ENCODE peak calls at places on chromosome 13, in nine cellular contexts. One of them, this sample, is unnamed.
A peak's percentile ranks its signal among the peaks of the same experiment; 100 is the strongest.

GRCh38 chr13:66915596-66916185 is 314.4 kb downstream of the PCDH9 start:
- DNase-seq in tibial nerve: no peak
- DNase-seq in prostate gland: no peak
- DNase-seq in NB4: no peak
- DNase-seq in heart left ventricle: no peak
- DNase-seq in transverse colon: no peak
- DNase-seq in breast epithelium: no peak
- DNase-seq in H1: no peak
- DNase-seq in vagina: no peak
- DNase-seq in this sample: no peak

GRCh38 chr13:87122551-87122950 is 548.6 kb upstream of the SLITRK5 start:
- DNase-seq in heart left ventricle: no peak
- DNase-seq in NB4: peak; percentile 55
- DNase-seq in tibial nerve: no peak
- DNase-seq in breast epithelium: no peak
- DNase-seq in H1: no peak
- DNase-seq in transverse colon: no peak
- DNase-seq in vagina: no peak
- DNase-seq in prostate gland: no peak
- DNase-seq in this sample: no peak

GRCh38 chr13:76737526-76737925 is 148.7 kb downstream of the KCTD12 start:
- DNase-seq in transverse colon: no peak
- DNase-seq in tibial nerve: no peak
- DNase-seq in heart left ventricle: no peak
- DNase-seq in NB4: no peak
- DNase-seq in H1: no peak
- DNase-seq in prostate gland: no peak
- DNase-seq in breast epithelium: no peak
- DNase-seq in vagina: no peak
- DNase-seq in this sample: no peak

GRCh38 chr13:46866150-46866549 is 30.7 kb downstream of the HTR2A start:
- DNase-seq in tibial nerve: no peak
- DNase-seq in H1: no peak
- DNase-seq in heart left ventricle: peak; percentile 13
- DNase-seq in breast epithelium: no peak
- DNase-seq in vagina: no peak
- DNase-seq in transverse colon: peak; percentile 11
- DNase-seq in NB4: peak; percentile 98
- DNase-seq in prostate gland: no peak
- DNase-seq in this sample: peak; percentile 50

GRCh38 chr13:101985321-101985720 is 416.5 kb downstream of the FGF14 start:
- DNase-seq in transverse colon: no peak
- DNase-seq in prostate gland: no peak
- DNase-seq in tibial nerve: no peak
- DNase-seq in H1: no peak
- DNase-seq in breast epithelium: no peak
- DNase-seq in vagina: no peak
- DNase-seq in NB4: no peak
- DNase-seq in heart left ventricle: no peak
- DNase-seq in this sample: no peak

GRCh38 chr13:98285852-98286594 is 109.0 kb upstream of the RNF113B start:
- DNase-seq in tibial nerve: no peak
- DNase-seq in NB4: no peak
- DNase-seq in prostate gland: no peak
- DNase-seq in H1: no peak
- DNase-seq in breast epithelium: no peak
- DNase-seq in heart left ventricle: no peak
- DNase-seq in transverse colon: no peak
- DNase-seq in vagina: no peak
- DNase-seq in this sample: no peak

GRCh38 chr13:40660270-40660669 is 6.2 kb downstream of the FOXO1 start:
- DNase-seq in transverse colon: no peak
- DNase-seq in tibial nerve: no peak
- DNase-seq in vagina: no peak
- DNase-seq in prostate gland: no peak
- DNase-seq in H1: no peak
- DNase-seq in NB4: no peak
- DNase-seq in heart left ventricle: no peak
- DNase-seq in breast epithelium: no peak
- DNase-seq in this sample: no peak

GRCh38 chr13:112096959-112097358 is 30.0 kb downstream of the SOX1 start:
- DNase-seq in transverse colon: no peak
- DNase-seq in tibial nerve: no peak
- DNase-seq in heart left ventricle: no peak
- DNase-seq in H1: no peak
- DNase-seq in vagina: peak; percentile 56
- DNase-seq in NB4: no peak
- DNase-seq in prostate gland: no peak
- DNase-seq in breast epithelium: no peak
- DNase-seq in this sample: no peak

GRCh38 chr13:113291997-113292862 is 4.8 kb upstream of the LAMP1 start:
- DNase-seq in vagina: no peak
- DNase-seq in breast epithelium: no peak
- DNase-seq in heart left ventricle: no peak
- DNase-seq in prostate gland: peak; percentile 48
- DNase-seq in H1: peak; percentile 53
- DNase-seq in transverse colon: no peak
- DNase-seq in NB4: peak; percentile 65
- DNase-seq in tibial nerve: no peak
- DNase-seq in this sample: peak; percentile 27

GRCh38 chr13:113299951-113300350 is 2.9 kb downstream of the LAMP1 start:
- DNase-seq in NB4: peak; percentile 60
- DNase-seq in heart left ventricle: no peak
- DNase-seq in transverse colon: no peak
- DNase-seq in vagina: no peak
- DNase-seq in tibial nerve: no peak
- DNase-seq in prostate gland: no peak
- DNase-seq in H1: no peak
- DNase-seq in breast epithelium: no peak
- DNase-seq in this sample: peak; percentile 23

GRCh38 chr13:113298001-113298945 is 1.2 kb downstream of the LAMP1 start:
- DNase-seq in NB4: peak; percentile 53
- DNase-seq in H1: no peak
- DNase-seq in heart left ventricle: no peak
- DNase-seq in prostate gland: no peak
- DNase-seq in transverse colon: no peak
- DNase-seq in breast epithelium: no peak
- DNase-seq in tibial nerve: no peak
- DNase-seq in vagina: no peak
- DNase-seq in this sample: peak; percentile 63

GRCh38 chr13:113297370-113297871 is 382 bp downstream of the LAMP1 start:
- DNase-seq in NB4: peak; percentile 72
- DNase-seq in prostate gland: no peak
- DNase-seq in breast epithelium: peak; percentile 26
- DNase-seq in vagina: no peak
- DNase-seq in transverse colon: peak; percentile 26
- DNase-seq in heart left ventricle: peak; percentile 25
- DNase-seq in tibial nerve: no peak
- DNase-seq in H1: no peak
- DNase-seq in this sample: peak; percentile 73

DNA sequence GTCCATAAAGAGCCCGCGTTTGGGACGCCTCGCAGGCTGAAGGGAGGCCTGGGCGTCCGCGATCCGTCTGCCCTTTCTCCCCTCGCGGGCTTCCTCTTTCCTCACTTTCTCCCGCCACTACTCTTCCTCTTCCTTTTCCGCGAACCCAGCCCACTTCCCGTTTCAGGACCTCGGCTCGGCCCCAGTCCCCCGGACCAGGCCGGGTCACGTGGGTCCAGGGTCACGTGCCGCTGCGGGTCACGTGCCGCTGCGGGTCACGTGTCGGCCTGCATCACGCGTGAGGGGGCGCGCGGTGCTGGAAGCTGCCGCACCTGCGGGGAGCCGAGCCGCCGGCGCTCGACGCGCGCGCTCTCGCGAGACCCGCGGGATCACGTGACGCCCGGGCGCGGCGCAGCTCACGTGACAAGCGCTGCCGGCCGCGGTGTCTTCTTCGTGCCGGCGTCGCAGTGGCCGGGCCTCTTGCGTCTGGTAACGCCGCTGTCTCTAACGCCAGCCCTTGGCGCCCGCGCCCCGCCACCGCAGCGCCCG is at the start of gene LAMP1:
- DNase-seq in prostate gland: peak; percentile 94
- DNase-seq in H1: peak; percentile 100
- DNase-seq in heart left ventricle: peak; percentile 99
- DNase-seq in breast epithelium: peak; percentile 98
- DNase-seq in vagina: peak; percentile 98
- DNase-seq in transverse colon: peak; percentile 98
- DNase-seq in NB4: peak; percentile 99
- DNase-seq in tibial nerve: peak; percentile 99
- DNase-seq in this sample: peak; percentile 100
- TF ChIP-seq POLR2A in prostate gland: peak; percentile 56
- TF ChIP-seq POLR2A in H1: no peak
- TF ChIP-seq POLR2A in heart left ventricle: peak; percentile 74
- TF ChIP-seq POLR2A in breast epithelium: peak; percentile 42
- TF ChIP-seq POLR2A in vagina: no peak
- TF ChIP-seq POLR2A in transverse colon: peak; percentile 66
- TF ChIP-seq POLR2A in NB4: peak; percentile 57
- TF ChIP-seq POLR2A in tibial nerve: peak; percentile 41
- TF ChIP-seq POLR2A in this sample: peak; percentile 79

GRCh38 chr13:106537521-106537920 is 2.1 kb upstream of the EFNB2 start:
- DNase-seq in vagina: no peak
- DNase-seq in prostate gland: no peak
- DNase-seq in NB4: no peak
- DNase-seq in breast epithelium: no peak
- DNase-seq in tibial nerve: no peak
- DNase-seq in transverse colon: no peak
- DNase-seq in H1: no peak
- DNase-seq in heart left ventricle: no peak
- DNase-seq in this sample: no peak

GRCh38 chr13:106533940-106534843 is 1.3 kb downstream of the EFNB2 start:
- DNase-seq in H1: peak; percentile 72
- DNase-seq in prostate gland: peak; percentile 50
- DNase-seq in tibial nerve: no peak
- DNase-seq in transverse colon: peak; percentile 63
- DNase-seq in NB4: no peak
- DNase-seq in heart left ventricle: peak; percentile 42
- DNase-seq in breast epithelium: no peak
- DNase-seq in vagina: no peak
- DNase-seq in this sample: peak; percentile 16

GRCh38 chr13:106536244-106537034 is 977 bp upstream of the EFNB2 start:
- DNase-seq in vagina: no peak
- DNase-seq in NB4: peak; percentile 87
- DNase-seq in breast epithelium: peak; percentile 67
- DNase-seq in H1: peak; percentile 97
- DNase-seq in heart left ventricle: peak; percentile 90
- DNase-seq in prostate gland: peak; percentile 87
- DNase-seq in tibial nerve: peak; percentile 82
- DNase-seq in transverse colon: peak; percentile 93
- DNase-seq in this sample: peak; percentile 91

GRCh38 chr13:106534844-106535551 is 464 bp downstream of the EFNB2 start:
- DNase-seq in tibial nerve: no peak
- DNase-seq in prostate gland: no peak
- DNase-seq in breast epithelium: no peak
- DNase-seq in vagina: no peak
- DNase-seq in heart left ventricle: no peak
- DNase-seq in transverse colon: no peak
- DNase-seq in H1: peak; percentile 76
- DNase-seq in NB4: no peak
- DNase-seq in this sample: peak; percentile 35

DNA sequence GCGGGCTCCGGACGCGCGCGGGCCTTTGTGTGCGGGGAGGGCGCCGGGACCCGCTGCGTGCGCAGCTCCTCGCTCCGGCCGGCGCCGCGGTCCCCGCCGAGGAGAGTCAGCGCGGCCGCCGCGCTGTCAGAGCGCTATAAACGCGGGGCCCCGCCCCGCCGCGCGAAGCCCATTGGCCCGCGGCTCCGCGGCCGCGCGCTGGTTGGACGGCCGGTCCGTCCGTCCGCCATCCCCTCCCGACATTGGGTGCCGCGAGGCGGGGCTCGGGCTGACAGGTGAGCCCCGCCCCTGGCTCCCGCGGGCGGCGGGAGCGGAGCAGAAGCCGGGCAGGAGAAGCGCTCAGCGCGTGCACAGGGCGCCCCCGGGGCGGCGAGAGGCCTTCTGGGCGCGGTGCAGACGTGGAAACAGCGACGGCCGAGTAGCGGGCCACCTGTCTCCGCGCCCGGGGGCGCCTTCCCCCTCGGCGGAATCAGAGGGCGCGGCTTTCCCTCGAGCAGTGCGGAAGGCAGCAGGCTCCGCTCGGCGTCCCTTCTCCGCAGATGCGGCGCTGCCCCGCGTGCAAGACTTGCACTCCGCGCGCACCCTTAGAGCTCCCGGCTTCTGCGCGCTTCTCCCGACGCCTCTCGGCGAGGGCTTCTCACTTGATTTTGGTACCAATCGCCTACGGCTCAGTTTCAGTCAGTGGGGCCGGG is at the start of gene EFNB2:
- DNase-seq in NB4: peak; percentile 65
- DNase-seq in heart left ventricle: peak; percentile 91
- DNase-seq in vagina: no peak
- DNase-seq in H1: peak; percentile 89
- DNase-seq in tibial nerve: peak; percentile 69
- DNase-seq in breast epithelium: peak; percentile 83
- DNase-seq in transverse colon: peak; percentile 93
- DNase-seq in prostate gland: peak; percentile 88
- DNase-seq in this sample: peak; percentile 93
- TF ChIP-seq POLR2A in NB4: no peak
- TF ChIP-seq POLR2A in heart left ventricle: peak; percentile 98
- TF ChIP-seq POLR2A in vagina: peak; percentile 91
- TF ChIP-seq POLR2A in H1: peak; percentile 68
- TF ChIP-seq POLR2A in tibial nerve: peak; percentile 92
- TF ChIP-seq POLR2A in breast epithelium: no peak
- TF ChIP-seq POLR2A in transverse colon: peak; percentile 62
- TF ChIP-seq POLR2A in prostate gland: peak; percentile 93
- TF ChIP-seq POLR2A in this sample: peak; percentile 19

DNA sequence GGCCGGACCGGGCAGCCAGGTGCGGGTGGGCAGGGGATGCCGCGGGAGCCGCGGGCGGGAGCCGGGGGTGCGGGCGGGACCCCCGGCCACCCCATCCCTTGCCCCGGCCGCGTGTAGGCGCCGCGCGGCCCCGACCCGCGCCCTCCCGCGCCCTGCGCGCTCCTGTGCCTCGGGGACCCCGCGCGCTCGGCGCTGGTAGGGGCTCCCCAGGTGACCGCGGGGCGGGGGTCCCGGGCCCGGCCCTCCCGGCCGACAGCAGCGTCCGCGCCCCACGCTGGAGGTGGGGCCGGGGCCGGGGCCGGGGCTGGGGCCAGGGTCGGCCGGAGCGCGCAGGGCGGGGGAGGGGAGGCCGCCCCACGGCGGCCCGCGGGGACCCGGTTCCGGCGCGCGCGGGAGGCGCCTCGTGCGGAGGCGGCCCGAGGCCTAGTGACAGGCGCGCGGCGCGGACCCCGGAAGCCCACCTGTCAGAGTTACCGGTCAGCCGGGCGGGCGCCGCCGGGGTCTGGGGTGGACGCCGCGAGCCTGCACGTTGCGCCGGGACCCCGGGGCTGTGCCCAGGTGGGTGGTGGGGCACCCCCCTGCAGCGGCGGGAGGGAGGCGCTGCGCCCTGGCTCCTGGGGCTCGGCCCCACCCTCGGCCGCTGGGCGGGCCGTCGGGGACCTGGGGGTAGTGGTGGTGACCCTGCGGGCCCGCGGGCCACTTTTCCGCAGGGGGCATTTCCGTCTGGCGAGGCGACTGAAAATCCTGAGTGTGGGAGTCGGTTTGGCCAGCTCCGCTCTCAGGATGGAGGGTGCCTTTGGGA is 518 bp downstream of the TFDP1 start:
- DNase-seq in tibial nerve: no peak
- DNase-seq in H1: peak; percentile 50
- DNase-seq in heart left ventricle: peak; percentile 7
- DNase-seq in prostate gland: no peak
- DNase-seq in breast epithelium: no peak
- DNase-seq in NB4: peak; percentile 64
- DNase-seq in vagina: peak; percentile 25
- DNase-seq in transverse colon: peak; percentile 17
- DNase-seq in this sample: peak; percentile 61
- TF ChIP-seq POLR2A in tibial nerve: no peak
- TF ChIP-seq POLR2A in H1: no peak
- TF ChIP-seq POLR2A in heart left ventricle: no peak
- TF ChIP-seq POLR2A in prostate gland: no peak
- TF ChIP-seq POLR2A in breast epithelium: no peak
- TF ChIP-seq POLR2A in NB4: no peak
- TF ChIP-seq POLR2A in vagina: no peak
- TF ChIP-seq POLR2A in transverse colon: no peak
- TF ChIP-seq POLR2A in this sample: peak; percentile 32

GRCh38 chr13:29595380-29596063 is at the start of gene SLC7A1:
- DNase-seq in H1: peak; percentile 84
- DNase-seq in vagina: no peak
- DNase-seq in heart left ventricle: peak; percentile 74
- DNase-seq in NB4: peak; percentile 95
- DNase-seq in prostate gland: peak; percentile 80
- DNase-seq in tibial nerve: peak; percentile 44
- DNase-seq in breast epithelium: peak; percentile 67
- DNase-seq in transverse colon: peak; percentile 85
- DNase-seq in this sample: peak; percentile 94

GRCh38 chr13:29593605-29594297 is 1.7 kb downstream of the SLC7A1 start:
- DNase-seq in NB4: no peak
- DNase-seq in transverse colon: no peak
- DNase-seq in breast epithelium: no peak
- DNase-seq in prostate gland: no peak
- DNase-seq in tibial nerve: no peak
- DNase-seq in H1: no peak
- DNase-seq in heart left ventricle: no peak
- DNase-seq in vagina: no peak
- DNase-seq in this sample: peak; percentile 24

GRCh38 chr13:29596064-29596418 is 553 bp upstream of the SLC7A1 start:
- DNase-seq in heart left ventricle: no peak
- DNase-seq in breast epithelium: no peak
- DNase-seq in tibial nerve: no peak
- DNase-seq in H1: no peak
- DNase-seq in vagina: no peak
- DNase-seq in prostate gland: no peak
- DNase-seq in NB4: no peak
- DNase-seq in transverse colon: no peak
- DNase-seq in this sample: no peak

GRCh38 chr13:29594310-29594709 is 1.2 kb downstream of the SLC7A1 start:
- DNase-seq in H1: no peak
- DNase-seq in heart left ventricle: no peak
- DNase-seq in transverse colon: peak; percentile 60
- DNase-seq in NB4: no peak
- DNase-seq in prostate gland: peak; percentile 44
- DNase-seq in breast epithelium: peak; percentile 51
- DNase-seq in vagina: no peak
- DNase-seq in tibial nerve: no peak
- DNase-seq in this sample: peak; percentile 76

DNA sequence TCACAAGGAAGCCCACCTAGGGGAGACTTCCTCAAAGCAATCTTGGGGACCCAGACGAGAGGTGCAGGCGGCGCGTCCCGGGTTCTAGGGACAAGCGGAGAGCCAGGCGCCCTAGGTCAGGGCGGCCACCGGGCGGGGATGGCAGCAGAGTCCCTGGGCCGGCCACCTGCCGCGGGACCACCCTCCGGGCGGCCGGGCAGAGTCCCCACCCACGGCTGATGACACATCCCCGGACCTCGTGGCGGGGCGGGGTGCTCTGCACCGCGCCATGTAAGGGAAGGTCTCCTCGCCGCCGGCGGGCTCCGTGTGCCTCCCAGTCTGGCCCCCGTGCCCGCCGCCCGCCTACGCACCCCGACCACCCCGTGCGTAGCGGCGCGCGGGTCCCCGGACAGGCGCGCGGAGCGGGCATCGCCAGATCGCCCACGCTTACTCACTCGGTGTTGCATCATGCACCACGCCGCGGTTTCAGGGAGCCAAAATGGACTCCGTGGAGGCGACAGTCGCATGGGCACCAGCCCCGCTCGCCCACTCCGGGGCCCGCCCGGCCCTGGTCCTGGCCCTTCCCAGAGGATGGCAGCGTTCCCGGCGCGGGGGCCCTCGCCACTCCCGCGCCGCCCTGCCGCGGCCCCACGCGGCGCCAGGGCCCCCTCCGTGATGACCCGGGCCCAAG is 643 bp downstream of the SLC7A1 start:
- DNase-seq in heart left ventricle: peak; percentile 59
- DNase-seq in breast epithelium: peak; percentile 69
- DNase-seq in NB4: peak; percentile 77
- DNase-seq in tibial nerve: peak; percentile 52
- DNase-seq in vagina: no peak
- DNase-seq in prostate gland: peak; percentile 25
- DNase-seq in H1: no peak
- DNase-seq in transverse colon: peak; percentile 65
- DNase-seq in this sample: peak; percentile 75
- TF ChIP-seq POLR2A in heart left ventricle: no peak
- TF ChIP-seq POLR2A in breast epithelium: no peak
- TF ChIP-seq POLR2A in NB4: peak; percentile 30
- TF ChIP-seq POLR2A in tibial nerve: no peak
- TF ChIP-seq POLR2A in vagina: no peak
- TF ChIP-seq POLR2A in prostate gland: peak; percentile 29
- TF ChIP-seq POLR2A in H1: no peak
- TF ChIP-seq POLR2A in transverse colon: no peak
- TF ChIP-seq POLR2A in this sample: peak; percentile 77

This sample was measured in erythroblast.